ENCODE peak calls at places on chromosome 2, in eight cellular contexts. O is MCF 10A, Z is lower lobe of right lung, Y is sigmoid colon, P is GM10248, D is heart right ventricle, N is activated B cell treated with CpG ODN at 0.5 μM for 24 hours, E is astrocyte of the spinal cord. H is an unnamed sample.

GRCh38 chr2:105796131-105796638 is 51.5 kb downstream of the NCK2 start:
- DNase-seq in O (no peak), Z (no peak), Y (no peak), P (no peak), D (no peak), N (no peak), E (no peak), H (no peak)

GRCh38 chr2:207073791-207074678 is 91.7 kb downstream of the KLF7 start:
- DNase-seq in O (no peak), Z (no peak), Y (no peak), P (peak), D (no peak), N (no peak), E (no peak), H (no peak)

GRCh38 chr2:38274286-38275276 is 102.5 kb downstream of the ATL2 start:
- DNase-seq in O (peak), Z (no peak), Y (no peak), P (peak), D (no peak), N (no peak), E (peak), H (no peak)

GRCh38 chr2:191127235-191127634 is 23.6 kb downstream of the STAT4 start:
- DNase-seq in O (no peak), Z (no peak), Y (no peak), P (no peak), D (no peak), N (no peak), E (no peak), H (no peak)

GRCh38 chr2:42359894-42360483 is 1.0 kb downstream of the COX7A2L start:
- DNase-seq in O (peak), Z (no peak), Y (no peak), P (no peak), D (no peak), N (no peak), E (no peak), H (no peak)

GRCh38 chr2:54103454-54104314 is 11.7 kb upstream of the ACYP2 start:
- DNase-seq in O (peak), Z (no peak), Y (no peak), P (no peak), D (no peak), N (peak), E (peak), H (no peak)

GRCh38 chr2:45301307-45302010 is 292.2 kb upstream of the SIX2 start:
- DNase-seq in O (no peak), Z (no peak), Y (no peak), P (no peak), D (no peak), N (no peak), E (no peak), H (no peak)

GRCh38 chr2:160932960-160933359 is 227.3 kb upstream of the TANK start:
- DNase-seq in O (peak), Z (no peak), Y (no peak), P (no peak), D (no peak), N (no peak), E (no peak), H (no peak)

GRCh38 chr2:222315443-222316121 is 16.8 kb upstream of the PAX3 start:
- DNase-seq in O (peak), Z (no peak), Y (no peak), P (no peak), D (no peak), N (no peak), E (no peak), H (no peak)

GRCh38 chr2:237977380-237977779 is 10.6 kb downstream of the UBE2F start:
- DNase-seq in O (no peak), Z (no peak), Y (no peak), P (no peak), D (no peak), N (no peak), E (no peak), H (no peak)

GRCh38 chr2:201448067-201448466 is 3.2 kb downstream of the TRAK2 start:
- DNase-seq in O (no peak), Z (no peak), Y (no peak), P (no peak), D (no peak), N (no peak), E (no peak), H (no peak)

GRCh38 chr2:55550368-55551102 is 31.0 kb downstream of the CFAP36 start:
- DNase-seq in O (peak), Z (no peak), Y (no peak), P (no peak), D (no peak), N (no peak), E (peak), H (no peak)

GRCh38 chr2:186919272-186919671 is 70.3 kb upstream of the ZSWIM2 start:
- DNase-seq in O (peak), Z (no peak), Y (no peak), P (no peak), D (no peak), N (no peak), E (peak), H (no peak)

GRCh38 chr2:168135121-168135520 is 112.3 kb downstream of the STK39 start:
- DNase-seq in O (no peak), Z (no peak), Y (no peak), P (no peak), D (no peak), N (no peak), E (no peak), H (no peak)

GRCh38 chr2:10344105-10345066 is 41.7 kb downstream of the HPCAL1 start:
- DNase-seq in O (no peak), Z (peak), Y (no peak), P (no peak), D (no peak), N (no peak), E (no peak), H (no peak)

GRCh38 chr2:219447242-219448098 is 12.8 kb downstream of the SPEG start:
- DNase-seq in O (no peak), Z (no peak), Y (peak), P (no peak), D (no peak), N (no peak), E (no peak), H (no peak)

GRCh38 chr2:188042412-188042811 is 249.3 kb upstream of the GULP1 start:
- DNase-seq in O (peak), Z (no peak), Y (no peak), P (no peak), D (no peak), N (no peak), E (peak), H (no peak)

GRCh38 chr2:74119912-74120825 is 27.5 kb downstream of the BOLA3 start:
- DNase-seq in O (peak), Z (peak), Y (peak), P (peak), D (peak), N (peak), E (peak), H (no peak)

GRCh38 chr2:74119324-74119723 is 28.4 kb downstream of the BOLA3 start:
- DNase-seq in O (peak), Z (no peak), Y (no peak), P (no peak), D (no peak), N (no peak), E (no peak), H (no peak)
- TF ChIP-seq CTCF in O (no peak), Z (no peak), Y (no peak), P (peak), D (peak), N (no peak), E (no peak), H (no peak)

GRCh38 chr2:119766944-119767343 is 7.2 kb downstream of the PTPN4 start:
- DNase-seq in O (no peak), Z (no peak), Y (no peak), P (no peak), D (no peak), N (no peak), E (no peak), H (no peak)
- TF ChIP-seq CTCF in O (no peak), Z (no peak), Y (no peak), P (no peak), D (peak), N (no peak), E (no peak), H (peak)

DNA sequence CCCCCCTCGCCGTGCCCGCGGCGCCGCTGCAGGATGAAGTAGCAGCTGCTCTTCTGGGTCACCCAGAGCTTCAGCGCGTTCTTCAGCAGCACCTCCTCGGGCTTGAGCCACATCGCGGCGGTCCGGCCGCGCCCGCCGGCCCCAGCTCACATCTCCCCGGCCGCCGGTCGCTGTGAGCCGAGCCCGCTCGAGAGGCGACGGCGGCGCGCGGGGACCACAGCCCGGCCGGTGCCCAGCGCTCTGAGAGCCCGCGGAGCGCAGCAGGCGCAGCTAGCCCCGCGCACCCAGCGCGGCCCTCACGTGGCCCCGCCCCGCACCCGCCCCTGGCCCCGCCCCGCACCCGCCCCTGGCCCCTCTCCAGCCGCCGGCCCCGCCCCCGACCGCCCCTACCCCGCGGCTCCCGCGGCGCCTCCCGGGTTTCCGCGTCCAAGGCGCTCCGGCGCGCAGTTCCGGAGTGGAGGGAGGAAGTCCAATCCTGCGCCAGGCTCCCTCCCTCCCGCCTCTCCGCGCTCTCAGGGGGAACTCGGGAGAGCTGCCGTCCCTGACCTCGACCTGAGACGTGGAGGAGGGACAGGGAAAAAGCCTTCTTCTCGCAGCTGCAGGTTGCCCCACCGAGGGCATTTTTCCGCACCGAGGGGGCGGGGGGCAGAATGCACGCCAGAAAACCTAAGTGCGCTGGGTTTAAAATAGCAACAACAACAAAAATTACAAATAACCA is at the start of gene TBC1D8:
- DNase-seq in O (peak), Z (peak), Y (peak), P (peak), D (peak), N (peak), E (peak), H (peak)
- TF ChIP-seq CTCF in O (no peak), Z (no peak), Y (no peak), P (no peak), D (no peak), N (no peak), E (no peak), H (no peak)

GRCh38 chr2:240718896-240719490 is 27.3 kb downstream of the AQP12A start:
- DNase-seq in O (no peak), Z (no peak), Y (no peak), P (no peak), D (no peak), N (no peak), E (no peak), H (no peak)

GRCh38 chr2:240721596-240722180 is 30.0 kb downstream of the AQP12A start:
- DNase-seq in O (no peak), Z (no peak), Y (no peak), P (no peak), D (peak), N (no peak), E (no peak), H (no peak)

GRCh38 chr2:240719676-240720545 is 28.2 kb downstream of the AQP12A start:
- DNase-seq in O (no peak), Z (no peak), Y (no peak), P (no peak), D (no peak), N (no peak), E (no peak), H (no peak)

GRCh38 chr2:240722376-240722775 is 30.7 kb downstream of the AQP12A start:
- DNase-seq in O (no peak), Z (no peak), Y (no peak), P (no peak), D (no peak), N (no peak), E (no peak), H (no peak)

GRCh38 chr2:240720686-240721595 is 29.3 kb downstream of the AQP12A start:
- DNase-seq in O (no peak), Z (no peak), Y (no peak), P (no peak), D (no peak), N (no peak), E (no peak), H (no peak)
- TF ChIP-seq CTCF in O (no peak), Z (no peak), Y (no peak), P (no peak), D (no peak), N (no peak), E (no peak), H (no peak)

DNA sequence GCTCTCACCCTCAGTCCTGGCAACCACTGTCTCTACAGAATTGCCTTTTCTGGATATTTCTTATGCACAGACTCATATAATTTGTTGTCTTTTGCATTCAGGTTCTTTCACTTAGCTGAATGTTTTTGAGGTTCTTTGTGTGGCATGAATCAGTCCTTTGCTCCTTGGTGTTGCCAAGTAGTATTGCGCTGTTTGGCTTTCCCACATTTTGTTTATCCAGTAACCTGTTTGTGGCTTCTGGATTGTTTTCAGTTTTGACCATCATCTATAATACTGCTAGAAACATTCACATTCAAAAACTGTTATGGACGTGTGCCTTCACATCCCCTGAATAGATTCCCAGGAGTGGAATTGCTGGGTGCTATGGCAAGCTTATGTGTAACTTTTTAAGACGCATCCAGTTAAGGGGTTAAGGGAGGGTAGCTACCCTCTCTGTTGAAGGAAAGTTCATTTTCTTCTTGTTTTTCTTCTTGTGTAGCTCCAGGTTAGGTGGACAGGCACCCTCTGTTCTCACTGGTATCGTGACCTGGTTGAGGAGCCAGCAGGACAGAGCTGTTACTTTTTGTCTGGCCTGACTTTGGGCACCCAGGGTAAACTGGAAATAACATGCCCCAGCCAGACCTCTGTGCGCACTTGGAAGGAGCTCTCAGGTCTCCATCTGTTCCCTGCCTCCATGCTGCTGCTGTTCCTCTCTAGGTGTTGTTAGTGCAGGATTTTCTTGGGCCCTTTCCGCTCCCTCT is 29.6 kb downstream of the ARHGAP25 start:
- DNase-seq in O (no peak), Z (no peak), Y (no peak), P (no peak), D (no peak), N (no peak), E (no peak), H (no peak)
- TF ChIP-seq CTCF in O (no peak), Z (no peak), Y (no peak), P (no peak), D (no peak), N (no peak), E (no peak), H (no peak)

DNA sequence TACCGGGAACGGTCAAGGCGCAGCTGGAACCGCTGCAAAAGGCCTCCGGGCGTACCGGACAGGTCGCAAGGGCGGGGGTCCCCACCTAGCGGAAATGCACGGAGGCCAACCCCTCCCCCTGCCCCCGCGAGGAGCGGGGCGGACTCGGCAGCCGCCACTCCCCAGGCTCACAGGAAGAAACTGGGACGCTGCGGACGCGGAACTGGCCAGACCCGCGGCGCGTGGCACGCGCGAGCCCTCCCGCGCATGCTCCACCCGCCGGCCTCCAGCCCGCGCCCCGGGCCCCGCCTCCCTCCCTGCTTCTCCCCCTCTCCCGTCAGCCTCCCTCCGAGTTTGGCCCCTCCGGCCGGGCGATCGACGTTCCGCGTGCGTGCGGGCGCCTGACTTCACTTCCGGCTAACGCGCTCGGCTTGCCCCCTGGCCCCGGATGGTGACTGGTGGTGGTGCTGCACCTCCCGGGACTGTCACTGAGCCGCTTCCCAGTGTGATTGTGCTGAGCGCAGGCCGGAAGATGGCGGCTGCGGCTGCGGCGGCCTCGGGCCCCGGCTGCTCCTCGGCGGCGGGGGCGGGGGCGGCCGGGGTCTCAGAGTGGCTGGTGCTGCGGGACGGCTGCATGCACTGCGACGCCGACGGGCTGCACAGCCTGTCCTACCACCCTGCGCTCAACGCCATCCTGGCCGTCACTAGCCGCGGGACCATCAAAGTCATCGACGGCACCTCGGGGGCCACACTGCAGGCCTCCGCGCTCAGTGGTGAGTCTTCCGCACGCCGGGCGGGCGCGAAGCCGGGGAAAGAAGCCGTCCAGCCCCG is at the start of gene BIRC6:
- DNase-seq in O (peak), Z (peak), Y (peak), P (peak), D (peak), N (peak), E (peak), H (peak)
- TF ChIP-seq CTCF in O (no peak), Z (no peak), Y (no peak), P (no peak), D (no peak), N (no peak), E (no peak), H (no peak)

DNA sequence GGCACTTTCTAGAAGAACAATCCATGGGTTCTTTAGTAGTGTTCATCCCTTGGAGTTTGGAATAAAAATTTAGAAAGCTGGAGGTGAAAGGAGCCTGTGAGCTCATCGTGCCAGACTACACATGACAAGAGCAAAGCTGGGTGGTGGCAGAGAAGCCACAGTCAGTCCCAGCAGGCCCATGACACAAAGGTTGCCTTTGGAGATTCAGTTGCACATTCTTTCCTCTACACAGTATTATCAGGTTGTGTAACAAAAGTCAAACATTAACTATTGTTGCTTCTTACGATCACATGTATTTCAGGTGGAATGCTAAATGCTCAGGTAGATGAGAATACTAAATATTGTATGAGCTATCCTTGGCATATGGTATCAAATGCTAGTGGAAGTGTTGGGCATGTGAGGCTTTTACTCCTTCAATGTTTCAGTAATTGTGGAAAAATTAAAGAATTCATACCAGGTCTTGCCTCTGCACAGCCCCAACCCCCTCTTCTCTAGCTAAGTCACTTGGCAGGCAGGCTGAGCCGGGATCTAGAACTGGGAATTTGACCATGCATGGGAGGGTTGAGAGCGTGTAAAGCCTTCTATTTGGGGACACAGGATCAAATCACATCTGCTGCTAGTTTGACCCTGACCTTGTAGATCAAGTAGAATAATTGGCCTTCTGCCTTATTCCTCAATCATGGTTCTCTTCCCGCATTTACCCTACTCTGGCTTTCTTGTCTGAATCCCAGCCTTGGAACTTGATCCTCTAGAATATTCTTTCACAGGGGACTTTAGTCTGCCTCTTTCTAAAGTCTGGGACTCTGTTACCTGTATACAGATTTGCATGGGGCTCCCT is 230.9 kb downstream of the GCA start:
- DNase-seq in O (no peak), Z (no peak), Y (no peak), P (no peak), D (no peak), N (no peak), E (no peak), H (no peak)
- TF ChIP-seq CTCF in O (no peak), Z (no peak), Y (no peak), P (no peak), D (no peak), N (no peak), E (no peak), H (no peak)

DNA sequence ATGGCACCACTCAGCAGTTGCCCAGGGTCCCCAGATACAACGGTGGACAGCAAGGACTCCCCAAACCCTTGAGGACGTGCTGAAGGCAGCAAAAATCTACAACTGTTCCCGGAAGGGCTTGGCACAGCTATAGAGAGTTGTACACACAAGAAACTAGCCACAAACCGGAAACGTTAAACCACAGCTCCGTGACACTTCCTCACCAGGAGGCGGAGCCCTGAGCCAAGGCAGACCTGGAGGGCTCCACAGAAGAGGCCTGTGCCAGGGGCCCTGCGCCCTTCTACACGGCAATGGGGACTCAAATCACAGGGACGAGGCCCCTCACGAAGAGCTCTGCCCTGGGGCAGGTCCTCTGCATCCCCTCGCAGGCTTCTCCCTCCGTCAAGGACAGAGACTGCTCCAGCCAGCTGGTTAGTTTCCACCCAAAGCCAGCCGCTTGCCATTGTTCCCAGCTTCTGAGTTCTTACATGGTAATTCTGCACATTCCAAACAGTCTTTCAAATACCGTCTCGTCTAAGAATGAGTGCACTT is 133.3 kb downstream of the HDAC4 start:
- DNase-seq in O (peak), Z (peak), Y (peak), P (peak), D (peak), N (peak), E (peak), H (no peak)
- TF ChIP-seq CTCF in O (peak), Z (peak), Y (no peak), P (peak), D (peak), N (no peak), E (peak), H (no peak)

GRCh38 chr2:46877619-46878113 is 37.9 kb downstream of the MCFD2 start:
- DNase-seq in O (no peak), Z (no peak), Y (no peak), P (no peak), D (no peak), N (no peak), E (no peak), H (no peak)

GRCh38 chr2:46878886-46879285 is 36.7 kb downstream of the MCFD2 start:
- DNase-seq in O (no peak), Z (no peak), Y (no peak), P (no peak), D (peak), N (no peak), E (peak), H (no peak)

GRCh38 chr2:46875226-46875899 is 40.2 kb downstream of the MCFD2 start:
- DNase-seq in O (no peak), Z (no peak), Y (peak), P (no peak), D (no peak), N (no peak), E (no peak), H (no peak)

GRCh38 chr2:46878240-46878877 is 37.2 kb downstream of the MCFD2 start:
- DNase-seq in O (no peak), Z (no peak), Y (no peak), P (no peak), D (no peak), N (no peak), E (no peak), H (no peak)

GRCh38 chr2:46876741-46877384 is 38.7 kb downstream of the MCFD2 start:
- DNase-seq in O (peak), Z (no peak), Y (no peak), P (no peak), D (peak), N (no peak), E (peak), H (no peak)
- TF ChIP-seq CTCF in O (peak), Z (peak), Y (peak), P (peak), D (peak), N (no peak), E (peak), H (no peak)

H was measured in progenitor cell of endocrine pancreas.